ENCODE peak calls at places on chromosomes 6 and 20, in seven cellular contexts. One of them, this sample, is unnamed.

GRCh38 chr20:9474835-9475413 is 39.5 kb upstream of the LAMP5 start:
- DNase-seq in glutamatergic neuron: no peak
- DNase-seq in cardiac muscle cell: no peak
- DNase-seq in dorsolateral prefrontal cortex: no peak
- DNase-seq in MCF 10A: no peak
- DNase-seq in pancreas: no peak
- DNase-seq in progenitor cell of endocrine pancreas: no peak
- DNase-seq in this sample: no peak

GRCh38 chr20:7806831-7807230 is 133.4 kb downstream of the HAO1 start:
- DNase-seq in glutamatergic neuron: no peak
- DNase-seq in cardiac muscle cell: peak; percentile 8
- DNase-seq in dorsolateral prefrontal cortex: no peak
- DNase-seq in MCF 10A: peak; percentile 50
- DNase-seq in pancreas: no peak
- DNase-seq in progenitor cell of endocrine pancreas: no peak
- DNase-seq in this sample: no peak

GRCh38 chr20:51758978-51759544 is 9.1 kb downstream of the ATP9A start:
- DNase-seq in glutamatergic neuron: no peak
- DNase-seq in cardiac muscle cell: peak; percentile 32
- DNase-seq in dorsolateral prefrontal cortex: peak; percentile 82
- DNase-seq in MCF 10A: peak; percentile 28
- DNase-seq in pancreas: peak; percentile 41
- DNase-seq in progenitor cell of endocrine pancreas: no peak
- DNase-seq in this sample: no peak

GRCh38 chr6:15628499-15629131 is 34.2 kb downstream of the DTNBP1 start:
- DNase-seq in glutamatergic neuron: no peak
- DNase-seq in cardiac muscle cell: peak; percentile 86
- DNase-seq in dorsolateral prefrontal cortex: no peak
- DNase-seq in MCF 10A: peak; percentile 51
- DNase-seq in pancreas: no peak
- DNase-seq in progenitor cell of endocrine pancreas: no peak
- DNase-seq in this sample: no peak

GRCh38 chr6:165847407-165848098 is 184.5 kb upstream of the PDE10A start:
- DNase-seq in glutamatergic neuron: no peak
- DNase-seq in cardiac muscle cell: peak; percentile 92
- DNase-seq in dorsolateral prefrontal cortex: no peak
- DNase-seq in MCF 10A: no peak
- DNase-seq in pancreas: no peak
- DNase-seq in progenitor cell of endocrine pancreas: no peak
- DNase-seq in this sample: no peak

GRCh38 chr6:166005846-166006592 is 161.6 kb downstream of the TBXT start:
- DNase-seq in glutamatergic neuron: peak; percentile 75
- DNase-seq in cardiac muscle cell: peak; percentile 91
- DNase-seq in dorsolateral prefrontal cortex: no peak
- DNase-seq in MCF 10A: peak; percentile 65
- DNase-seq in pancreas: peak; percentile 77
- DNase-seq in progenitor cell of endocrine pancreas: peak; percentile 36
- DNase-seq in this sample: no peak

GRCh38 chr20:32564921-32565734 is 20.0 kb downstream of the NOL4L start:
- DNase-seq in glutamatergic neuron: no peak
- DNase-seq in cardiac muscle cell: no peak
- DNase-seq in dorsolateral prefrontal cortex: no peak
- DNase-seq in MCF 10A: no peak
- DNase-seq in pancreas: no peak
- DNase-seq in progenitor cell of endocrine pancreas: no peak
- DNase-seq in this sample: no peak

GRCh38 chr6:11712760-11713159 is 65.8 kb downstream of the ADTRP start:
- DNase-seq in glutamatergic neuron: no peak
- DNase-seq in cardiac muscle cell: peak; percentile 56
- DNase-seq in dorsolateral prefrontal cortex: no peak
- DNase-seq in MCF 10A: peak; percentile 83
- DNase-seq in pancreas: no peak
- DNase-seq in progenitor cell of endocrine pancreas: no peak
- DNase-seq in this sample: no peak

GRCh38 chr6:45351667-45352066 is 23.5 kb downstream of the RUNX2 start:
- DNase-seq in glutamatergic neuron: no peak
- DNase-seq in cardiac muscle cell: no peak
- DNase-seq in dorsolateral prefrontal cortex: no peak
- DNase-seq in MCF 10A: no peak
- DNase-seq in pancreas: no peak
- DNase-seq in progenitor cell of endocrine pancreas: no peak
- DNase-seq in this sample: no peak

GRCh38 chr6:155314773-155315515 is 660 bp upstream of the TFB1M start:
- DNase-seq in glutamatergic neuron: no peak
- DNase-seq in cardiac muscle cell: peak; percentile 92
- DNase-seq in dorsolateral prefrontal cortex: no peak
- DNase-seq in MCF 10A: peak; percentile 88
- DNase-seq in pancreas: peak; percentile 51
- DNase-seq in progenitor cell of endocrine pancreas: no peak
- DNase-seq in this sample: peak; percentile 59

GRCh38 chr6:105645958-105646357 is 243.1 kb upstream of the PREP start:
- DNase-seq in glutamatergic neuron: no peak
- DNase-seq in cardiac muscle cell: no peak
- DNase-seq in dorsolateral prefrontal cortex: no peak
- DNase-seq in MCF 10A: no peak
- DNase-seq in pancreas: no peak
- DNase-seq in progenitor cell of endocrine pancreas: no peak
- DNase-seq in this sample: no peak

GRCh38 chr6:70857387-70858077 is 99.3 kb downstream of the B3GAT2 start:
- DNase-seq in glutamatergic neuron: no peak
- DNase-seq in cardiac muscle cell: no peak
- DNase-seq in dorsolateral prefrontal cortex: no peak
- DNase-seq in MCF 10A: no peak
- DNase-seq in pancreas: no peak
- DNase-seq in progenitor cell of endocrine pancreas: no peak
- DNase-seq in this sample: no peak

GRCh38 chr20:35909176-35909575 is 45.1 kb downstream of the SCAND1 start:
- DNase-seq in glutamatergic neuron: no peak
- DNase-seq in cardiac muscle cell: no peak
- DNase-seq in dorsolateral prefrontal cortex: no peak
- DNase-seq in MCF 10A: no peak
- DNase-seq in pancreas: no peak
- DNase-seq in progenitor cell of endocrine pancreas: no peak
- DNase-seq in this sample: no peak

GRCh38 chr6:32370510-32370909 is 1.2 kb downstream of the TSBP1 start:
- DNase-seq in glutamatergic neuron: no peak
- DNase-seq in cardiac muscle cell: peak; percentile 18
- DNase-seq in dorsolateral prefrontal cortex: no peak
- DNase-seq in MCF 10A: no peak
- DNase-seq in pancreas: no peak
- DNase-seq in progenitor cell of endocrine pancreas: no peak
- DNase-seq in this sample: no peak

GRCh38 chr20:37564388-37565133 is 36.9 kb upstream of the BLCAP start:
- DNase-seq in glutamatergic neuron: peak; percentile 83
- DNase-seq in cardiac muscle cell: peak; percentile 39
- DNase-seq in dorsolateral prefrontal cortex: no peak
- DNase-seq in MCF 10A: peak; percentile 42
- DNase-seq in pancreas: peak; percentile 59
- DNase-seq in progenitor cell of endocrine pancreas: peak; percentile 67
- DNase-seq in this sample: no peak

GRCh38 chr6:139587469-139587868 is 213.0 kb upstream of the CITED2 start:
- DNase-seq in glutamatergic neuron: no peak
- DNase-seq in cardiac muscle cell: peak; percentile 79
- DNase-seq in dorsolateral prefrontal cortex: no peak
- DNase-seq in MCF 10A: peak; percentile 45
- DNase-seq in pancreas: no peak
- DNase-seq in progenitor cell of endocrine pancreas: no peak
- DNase-seq in this sample: no peak

GRCh38 chr20:33654680-33655161 is 7.4 kb upstream of the C20orf144 start:
- DNase-seq in glutamatergic neuron: no peak
- DNase-seq in cardiac muscle cell: no peak
- DNase-seq in dorsolateral prefrontal cortex: no peak
- DNase-seq in MCF 10A: no peak
- DNase-seq in pancreas: no peak
- DNase-seq in progenitor cell of endocrine pancreas: no peak
- DNase-seq in this sample: no peak

GRCh38 chr6:136487746-136488145 is 62.5 kb downstream of the MAP7 start:
- DNase-seq in glutamatergic neuron: no peak
- DNase-seq in cardiac muscle cell: peak; percentile 7
- DNase-seq in dorsolateral prefrontal cortex: no peak
- DNase-seq in MCF 10A: peak; percentile 77
- DNase-seq in pancreas: no peak
- DNase-seq in progenitor cell of endocrine pancreas: no peak
- DNase-seq in this sample: no peak

GRCh38 chr20:44648068-44648467 is 3.4 kb downstream of the ADA start:
- DNase-seq in glutamatergic neuron: no peak
- DNase-seq in cardiac muscle cell: no peak
- DNase-seq in dorsolateral prefrontal cortex: no peak
- DNase-seq in MCF 10A: no peak
- DNase-seq in pancreas: no peak
- DNase-seq in progenitor cell of endocrine pancreas: no peak
- DNase-seq in this sample: no peak

GRCh38 chr6:80460396-80460912 is 354.0 kb downstream of the BCKDHB start:
- DNase-seq in glutamatergic neuron: no peak
- DNase-seq in cardiac muscle cell: peak; percentile 15
- DNase-seq in dorsolateral prefrontal cortex: no peak
- DNase-seq in MCF 10A: no peak
- DNase-seq in pancreas: no peak
- DNase-seq in progenitor cell of endocrine pancreas: no peak
- DNase-seq in this sample: no peak

GRCh38 chr6:106324726-106325335 is 729 bp downstream of the ATG5 start:
- DNase-seq in glutamatergic neuron: no peak
- DNase-seq in cardiac muscle cell: peak; percentile 20
- DNase-seq in dorsolateral prefrontal cortex: no peak
- DNase-seq in MCF 10A: peak; percentile 22
- DNase-seq in pancreas: no peak
- DNase-seq in progenitor cell of endocrine pancreas: no peak
- DNase-seq in this sample: no peak

GRCh38 chr6:107323133-107323785 is 136.1 kb downstream of the PDSS2 start:
- DNase-seq in glutamatergic neuron: no peak
- DNase-seq in cardiac muscle cell: peak; percentile 22
- DNase-seq in dorsolateral prefrontal cortex: no peak
- DNase-seq in MCF 10A: no peak
- DNase-seq in pancreas: no peak
- DNase-seq in progenitor cell of endocrine pancreas: no peak
- DNase-seq in this sample: no peak

GRCh38 chr6:38107073-38107472 is 287.5 kb downstream of the ZFAND3 start:
- DNase-seq in glutamatergic neuron: no peak
- DNase-seq in cardiac muscle cell: no peak
- DNase-seq in dorsolateral prefrontal cortex: no peak
- DNase-seq in MCF 10A: no peak
- DNase-seq in pancreas: no peak
- DNase-seq in progenitor cell of endocrine pancreas: no peak
- DNase-seq in this sample: no peak

DNA sequence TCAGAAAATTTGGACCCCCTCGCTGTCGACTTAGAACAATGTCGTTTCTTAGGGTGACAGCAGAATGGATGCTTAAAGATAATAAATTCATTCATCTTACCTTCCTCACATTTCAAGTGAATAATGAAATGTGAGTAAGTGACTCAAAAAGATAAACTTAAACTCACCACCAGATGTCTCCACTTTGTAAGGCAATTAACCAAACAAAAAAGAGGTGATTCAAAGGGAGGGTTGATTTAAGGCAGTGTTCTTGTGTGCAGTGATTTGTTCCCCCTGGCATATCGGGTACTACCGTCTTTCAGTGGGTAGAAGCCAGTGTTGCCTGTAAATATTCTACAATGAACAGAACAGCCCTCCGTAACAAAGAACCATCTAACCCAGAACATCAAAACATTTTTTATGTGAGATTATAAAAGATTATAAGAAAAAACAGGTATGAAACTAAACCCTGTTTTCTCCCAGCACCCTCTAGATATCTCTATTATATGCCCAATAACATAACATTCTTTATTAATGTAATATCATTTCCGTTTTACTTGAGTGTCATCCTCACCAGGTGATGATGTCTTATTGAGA is 589.7 kb downstream of the CBLN4 start:
- DNase-seq in glutamatergic neuron: no peak
- DNase-seq in cardiac muscle cell: peak; percentile 0
- DNase-seq in dorsolateral prefrontal cortex: no peak
- DNase-seq in MCF 10A: peak; percentile 23
- DNase-seq in pancreas: no peak
- DNase-seq in progenitor cell of endocrine pancreas: no peak
- DNase-seq in this sample: no peak
- TF ChIP-seq CTCF in glutamatergic neuron: no peak
- TF ChIP-seq CTCF in cardiac muscle cell: no peak
- TF ChIP-seq CTCF in dorsolateral prefrontal cortex: peak; percentile 54
- TF ChIP-seq CTCF in MCF 10A: peak; percentile 20
- TF ChIP-seq CTCF in pancreas: no peak
- TF ChIP-seq CTCF in progenitor cell of endocrine pancreas: peak; percentile 52
- TF ChIP-seq CTCF in this sample: peak; percentile 21

GRCh38 chr6:90098025-90098474 is 198.6 kb downstream of the BACH2 start:
- DNase-seq in glutamatergic neuron: no peak
- DNase-seq in cardiac muscle cell: peak; percentile 95
- DNase-seq in dorsolateral prefrontal cortex: no peak
- DNase-seq in MCF 10A: peak; percentile 97
- DNase-seq in pancreas: no peak
- DNase-seq in progenitor cell of endocrine pancreas: no peak
- DNase-seq in this sample: peak; percentile 84
- TF ChIP-seq CTCF in glutamatergic neuron: no peak
- TF ChIP-seq CTCF in cardiac muscle cell: peak; percentile 48
- TF ChIP-seq CTCF in dorsolateral prefrontal cortex: peak; percentile 56
- TF ChIP-seq CTCF in MCF 10A: peak; percentile 40
- TF ChIP-seq CTCF in pancreas: no peak
- TF ChIP-seq CTCF in progenitor cell of endocrine pancreas: peak; percentile 7
- TF ChIP-seq CTCF in this sample: peak; percentile 53

GRCh38 chr20:19212524-19213502 is at the start of gene SLC24A3:
- DNase-seq in glutamatergic neuron: peak; percentile 88
- DNase-seq in cardiac muscle cell: peak; percentile 35
- DNase-seq in dorsolateral prefrontal cortex: no peak
- DNase-seq in MCF 10A: no peak
- DNase-seq in pancreas: peak; percentile 56
- DNase-seq in progenitor cell of endocrine pancreas: peak; percentile 69
- DNase-seq in this sample: no peak
- TF ChIP-seq CTCF in glutamatergic neuron: peak; percentile 34
- TF ChIP-seq CTCF in cardiac muscle cell: peak; percentile 17
- TF ChIP-seq CTCF in dorsolateral prefrontal cortex: peak; percentile 12
- TF ChIP-seq CTCF in MCF 10A: no peak
- TF ChIP-seq CTCF in pancreas: no peak
- TF ChIP-seq CTCF in progenitor cell of endocrine pancreas: peak; percentile 64
- TF ChIP-seq CTCF in this sample: peak; percentile 85

DNA sequence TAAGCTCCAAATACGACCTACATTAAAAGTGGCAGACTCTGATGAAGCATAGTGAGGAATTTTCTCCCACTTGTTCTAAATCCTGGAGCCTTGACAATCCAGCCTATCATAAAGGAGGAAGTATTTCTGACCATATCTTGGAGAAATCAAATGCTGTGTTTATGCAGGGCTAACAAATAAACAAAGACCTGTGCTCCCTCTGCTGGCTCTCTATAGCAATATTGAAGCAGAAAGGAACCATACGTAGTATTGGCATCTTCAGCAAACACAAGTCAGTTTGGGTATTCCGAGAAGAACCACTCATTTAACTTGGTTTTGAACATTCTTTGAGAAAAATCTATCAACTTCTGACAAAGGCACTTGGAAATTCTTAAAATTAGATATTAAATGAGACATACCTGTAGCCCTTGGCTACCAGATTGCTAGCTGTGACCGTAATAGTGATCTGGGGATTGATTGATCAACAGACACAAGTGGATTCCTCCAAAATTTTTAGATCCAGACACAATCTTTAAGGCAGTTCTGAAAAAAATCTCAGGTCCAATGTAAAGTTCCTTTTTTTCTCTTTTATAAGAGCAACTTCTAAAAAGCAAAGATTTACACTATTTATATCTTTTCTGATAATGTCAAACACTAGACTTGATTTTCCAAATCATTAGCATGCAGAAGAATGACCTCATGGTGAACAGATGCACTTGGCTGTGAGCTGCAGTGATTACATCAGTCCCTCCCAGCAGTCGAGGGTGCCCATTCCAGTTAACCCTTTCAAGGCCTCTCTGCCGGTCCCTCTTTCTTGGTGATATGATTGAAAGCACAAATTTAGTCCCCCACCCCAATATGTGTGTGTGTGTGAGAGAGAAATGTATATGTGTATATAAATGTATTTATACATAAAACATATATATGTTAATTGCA is 40.2 kb downstream of the INSM1 start:
- DNase-seq in glutamatergic neuron: peak; percentile 64
- DNase-seq in cardiac muscle cell: peak; percentile 3
- DNase-seq in dorsolateral prefrontal cortex: no peak
- DNase-seq in MCF 10A: peak; percentile 2
- DNase-seq in pancreas: no peak
- DNase-seq in progenitor cell of endocrine pancreas: no peak
- DNase-seq in this sample: no peak
- TF ChIP-seq CTCF in glutamatergic neuron: peak; percentile 53
- TF ChIP-seq CTCF in cardiac muscle cell: peak; percentile 10
- TF ChIP-seq CTCF in dorsolateral prefrontal cortex: peak; percentile 27
- TF ChIP-seq CTCF in MCF 10A: no peak
- TF ChIP-seq CTCF in pancreas: no peak
- TF ChIP-seq CTCF in progenitor cell of endocrine pancreas: peak; percentile 31
- TF ChIP-seq CTCF in this sample: no peak